ENCODE peak calls at places on chromosomes 16 and 17, in eight cellular contexts. K is GM04504; A is T-helper 9 cell; W is effector CD4-positive, alpha-beta T cell; D is C1 segment of cervical spinal cord; O is thyroid gland; X is cardiac fibroblast; P is GM23338. N is an unnamed sample.

GRCh38 chr17:34261568-34261967 is 6.5 kb downstream of the CCL2 start:
- DNase-seq in K (no peak), A (no peak), W (no peak), D (no peak), O (no peak), X (no peak), P (no peak), N (no peak)

GRCh38 chr16:67928561-67929364 is 2.9 kb downstream of the CTRL start:
- DNase-seq in K (no peak), A (peak; percentile 65), W (peak; percentile 64), D (no peak), O (peak; percentile 71), X (peak; percentile 69), P (peak; percentile 89), N (peak; percentile 77)

GRCh38 chr17:68351395-68351794 is 60.1 kb downstream of the ARSG start:
- DNase-seq in K (no peak), A (no peak), W (no peak), D (no peak), O (no peak), X (peak; percentile 59), P (no peak), N (no peak)

GRCh38 chr16:85605912-85606841 is 6.9 kb upstream of the GSE1 start:
- DNase-seq in K (no peak), A (no peak), W (no peak), D (no peak), O (peak; percentile 79), X (no peak), P (no peak), N (no peak)

GRCh38 chr17:50211249-50212120 is 10.1 kb upstream of the COL1A1 start:
- DNase-seq in K (no peak), A (no peak), W (no peak), D (no peak), O (no peak), X (peak; percentile 74), P (no peak), N (no peak)

GRCh38 chr17:35879748-35880654 is at the start of gene CCL5:
- DNase-seq in K (no peak), A (peak; percentile 39), W (peak; percentile 17), D (no peak), O (no peak), X (peak; percentile 38), P (no peak), N (peak; percentile 83)

GRCh38 chr17:2239882-2240430 is 63.6 kb downstream of the SMG6 start:
- DNase-seq in K (peak; percentile 85), A (no peak), W (no peak), D (no peak), O (no peak), X (peak; percentile 83), P (no peak), N (no peak)

GRCh38 chr16:72530434-72530833 is 358.5 kb upstream of the PMFBP1 start:
- DNase-seq in K (no peak), A (no peak), W (no peak), D (no peak), O (no peak), X (peak; percentile 87), P (peak; percentile 17), N (peak; percentile 40)

GRCh38 chr17:8332688-8333087 is 7.0 kb upstream of the ODF4 start:
- DNase-seq in K (no peak), A (no peak), W (no peak), D (no peak), O (no peak), X (no peak), P (no peak), N (no peak)

GRCh38 chr16:46857261-46857962 is 26.4 kb upstream of the C16orf87 start:
- DNase-seq in K (peak; percentile 38), A (no peak), W (no peak), D (no peak), O (peak; percentile 25), X (peak; percentile 49), P (peak; percentile 59), N (peak; percentile 49)

GRCh38 chr16:75138636-75139035 is 9.7 kb upstream of the ZFP1 start:
- DNase-seq in K (no peak), A (no peak), W (no peak), D (no peak), O (no peak), X (peak; percentile 20), P (peak; percentile 54), N (peak; percentile 54)

GRCh38 chr17:8865811-8866210 is 1.7 kb downstream of the PIK3R6 start:
- DNase-seq in K (no peak), A (no peak), W (no peak), D (no peak), O (no peak), X (no peak), P (no peak), N (no peak)

GRCh38 chr17:12821376-12821940 is 32.2 kb downstream of the ARHGAP44 start:
- DNase-seq in K (no peak), A (no peak), W (no peak), D (no peak), O (no peak), X (peak; percentile 56), P (no peak), N (no peak)

GRCh38 chr17:44350733-44351226 is 5.7 kb downstream of the GRN start:
- DNase-seq in K (no peak), A (peak; percentile 54), W (peak; percentile 58), D (no peak), O (peak; percentile 68), X (peak; percentile 60), P (peak; percentile 85), N (peak; percentile 63)

GRCh38 chr16:89102777-89103073 is 9.1 kb downstream of the ACSF3 start:
- DNase-seq in K (no peak), A (no peak), W (no peak), D (no peak), O (no peak), X (no peak), P (no peak), N (no peak)

GRCh38 chr16:52976539-52977167 is 76.0 kb downstream of the CHD9NB start:
- DNase-seq in K (peak; percentile 3), A (no peak), W (no peak), D (no peak), O (no peak), X (peak; percentile 58), P (peak; percentile 64), N (peak; percentile 30)

GRCh38 chr17:73638556-73638955 is 5.7 kb downstream of the SDK2 start:
- DNase-seq in K (no peak), A (no peak), W (no peak), D (no peak), O (no peak), X (no peak), P (no peak), N (no peak)

GRCh38 chr16:75754126-75754525 is 27.8 kb upstream of the CPHXL start:
- DNase-seq in K (no peak), A (no peak), W (no peak), D (no peak), O (no peak), X (peak; percentile 32), P (no peak), N (no peak)

GRCh38 chr17:9151091-9151490 is 129.8 kb downstream of the NTN1 start:
- DNase-seq in K (no peak), A (no peak), W (no peak), D (no peak), O (no peak), X (no peak), P (no peak), N (no peak)

N was measured in Kasumi-1.